ENCODE peak calls at places on chromosomes 12 and 14, in ten cellular contexts. One of them, this sample, is unnamed.

GRCh38 chr14:20327005-20327869 is 5.8 kb downstream of the CCNB1IP1 start:
- DNase-seq in CD8-positive, alpha-beta T cell: no peak
- DNase-seq in spleen: no peak
- DNase-seq in RWPE1: peak; percentile 47
- DNase-seq in GM19239: peak; percentile 30
- DNase-seq in osteocyte: no peak
- DNase-seq in mucosa of gallbladder: peak; percentile 39
- DNase-seq in HFF-Myc: peak; percentile 38
- DNase-seq in NK-92 treated with Interleukin-12 subunit alpha and Interleukin-12 subunit beta, amount 100 ng/mL, for 24 hours: no peak
- DNase-seq in tibial artery: no peak
- DNase-seq in this sample: peak; percentile 68

GRCh38 chr14:68705741-68706283 is 87.1 kb downstream of the ZFP36L1 start:
- DNase-seq in CD8-positive, alpha-beta T cell: no peak
- DNase-seq in spleen: no peak
- DNase-seq in RWPE1: peak; percentile 86
- DNase-seq in GM19239: no peak
- DNase-seq in osteocyte: no peak
- DNase-seq in mucosa of gallbladder: peak; percentile 68
- DNase-seq in HFF-Myc: no peak
- DNase-seq in NK-92 treated with Interleukin-12 subunit alpha and Interleukin-12 subunit beta, amount 100 ng/mL, for 24 hours: no peak
- DNase-seq in tibial artery: no peak
- DNase-seq in this sample: no peak

GRCh38 chr12:128387811-128388422 is 120.9 kb downstream of the TMEM132C start:
- DNase-seq in CD8-positive, alpha-beta T cell: no peak
- DNase-seq in spleen: no peak
- DNase-seq in RWPE1: no peak
- DNase-seq in GM19239: peak; percentile 38
- DNase-seq in osteocyte: peak; percentile 83
- DNase-seq in mucosa of gallbladder: peak; percentile 34
- DNase-seq in HFF-Myc: no peak
- DNase-seq in NK-92 treated with Interleukin-12 subunit alpha and Interleukin-12 subunit beta, amount 100 ng/mL, for 24 hours: peak; percentile 7
- DNase-seq in tibial artery: no peak
- DNase-seq in this sample: no peak

GRCh38 chr14:37197421-37198272 is at the start of gene MIPOL1:
- DNase-seq in CD8-positive, alpha-beta T cell: no peak
- DNase-seq in spleen: peak; percentile 84
- DNase-seq in RWPE1: peak; percentile 81
- DNase-seq in GM19239: no peak
- DNase-seq in osteocyte: peak; percentile 96
- DNase-seq in mucosa of gallbladder: peak; percentile 86
- DNase-seq in HFF-Myc: peak; percentile 27
- DNase-seq in NK-92 treated with Interleukin-12 subunit alpha and Interleukin-12 subunit beta, amount 100 ng/mL, for 24 hours: no peak
- DNase-seq in tibial artery: peak; percentile 73
- DNase-seq in this sample: peak; percentile 74

GRCh38 chr12:13165578-13166120 is 30.9 kb upstream of the EMP1 start:
- DNase-seq in CD8-positive, alpha-beta T cell: peak; percentile 80
- DNase-seq in spleen: peak; percentile 84
- DNase-seq in RWPE1: peak; percentile 91
- DNase-seq in GM19239: no peak
- DNase-seq in osteocyte: no peak
- DNase-seq in mucosa of gallbladder: peak; percentile 75
- DNase-seq in HFF-Myc: peak; percentile 66
- DNase-seq in NK-92 treated with Interleukin-12 subunit alpha and Interleukin-12 subunit beta, amount 100 ng/mL, for 24 hours: peak; percentile 25
- DNase-seq in tibial artery: peak; percentile 80
- DNase-seq in this sample: no peak

GRCh38 chr14:75343914-75344313 is 65.3 kb downstream of the FOS start:
- DNase-seq in CD8-positive, alpha-beta T cell: no peak
- DNase-seq in spleen: no peak
- DNase-seq in RWPE1: no peak
- DNase-seq in GM19239: no peak
- DNase-seq in osteocyte: no peak
- DNase-seq in mucosa of gallbladder: no peak
- DNase-seq in HFF-Myc: no peak
- DNase-seq in NK-92 treated with Interleukin-12 subunit alpha and Interleukin-12 subunit beta, amount 100 ng/mL, for 24 hours: no peak
- DNase-seq in tibial artery: no peak
- DNase-seq in this sample: no peak

GRCh38 chr12:12349711-12350665 is at the start of gene MANSC1:
- DNase-seq in CD8-positive, alpha-beta T cell: peak; percentile 78
- DNase-seq in spleen: peak; percentile 95
- DNase-seq in RWPE1: no peak
- DNase-seq in GM19239: no peak
- DNase-seq in osteocyte: no peak
- DNase-seq in mucosa of gallbladder: peak; percentile 65
- DNase-seq in HFF-Myc: no peak
- DNase-seq in NK-92 treated with Interleukin-12 subunit alpha and Interleukin-12 subunit beta, amount 100 ng/mL, for 24 hours: no peak
- DNase-seq in tibial artery: peak; percentile 49
- DNase-seq in this sample: peak; percentile 30

GRCh38 chr12:124868252-124868965 is 4.7 kb upstream of the SCARB1 start:
- DNase-seq in CD8-positive, alpha-beta T cell: no peak
- DNase-seq in spleen: no peak
- DNase-seq in RWPE1: no peak
- DNase-seq in GM19239: no peak
- DNase-seq in osteocyte: no peak
- DNase-seq in mucosa of gallbladder: no peak
- DNase-seq in HFF-Myc: no peak
- DNase-seq in NK-92 treated with Interleukin-12 subunit alpha and Interleukin-12 subunit beta, amount 100 ng/mL, for 24 hours: no peak
- DNase-seq in tibial artery: no peak
- DNase-seq in this sample: no peak

GRCh38 chr12:126033746-126034145 is 968.5 kb downstream of the AACS start:
- DNase-seq in CD8-positive, alpha-beta T cell: no peak
- DNase-seq in spleen: no peak
- DNase-seq in RWPE1: no peak
- DNase-seq in GM19239: no peak
- DNase-seq in osteocyte: no peak
- DNase-seq in mucosa of gallbladder: peak; percentile 16
- DNase-seq in HFF-Myc: no peak
- DNase-seq in NK-92 treated with Interleukin-12 subunit alpha and Interleukin-12 subunit beta, amount 100 ng/mL, for 24 hours: no peak
- DNase-seq in tibial artery: no peak
- DNase-seq in this sample: no peak

GRCh38 chr12:15882055-15882971 is at the start of gene STRAP:
- DNase-seq in CD8-positive, alpha-beta T cell: peak; percentile 97
- DNase-seq in spleen: peak; percentile 99
- DNase-seq in RWPE1: peak; percentile 88
- DNase-seq in GM19239: peak; percentile 77
- DNase-seq in osteocyte: peak; percentile 97
- DNase-seq in mucosa of gallbladder: peak; percentile 97
- DNase-seq in HFF-Myc: peak; percentile 82
- DNase-seq in NK-92 treated with Interleukin-12 subunit alpha and Interleukin-12 subunit beta, amount 100 ng/mL, for 24 hours: peak; percentile 66
- DNase-seq in tibial artery: peak; percentile 97
- DNase-seq in this sample: peak; percentile 95

GRCh38 chr12:32106517-32107366 is at the start of gene BICD1:
- DNase-seq in CD8-positive, alpha-beta T cell: peak; percentile 81
- DNase-seq in spleen: peak; percentile 93
- DNase-seq in RWPE1: peak; percentile 82
- DNase-seq in GM19239: peak; percentile 66
- DNase-seq in osteocyte: peak; percentile 96
- DNase-seq in mucosa of gallbladder: peak; percentile 90
- DNase-seq in HFF-Myc: no peak
- DNase-seq in NK-92 treated with Interleukin-12 subunit alpha and Interleukin-12 subunit beta, amount 100 ng/mL, for 24 hours: peak; percentile 61
- DNase-seq in tibial artery: peak; percentile 90
- DNase-seq in this sample: peak; percentile 90

GRCh38 chr14:72619071-72619710 is 274.7 kb downstream of the DPF3 start:
- DNase-seq in CD8-positive, alpha-beta T cell: peak; percentile 32
- DNase-seq in spleen: no peak
- DNase-seq in RWPE1: no peak
- DNase-seq in GM19239: no peak
- DNase-seq in osteocyte: peak; percentile 70
- DNase-seq in mucosa of gallbladder: no peak
- DNase-seq in HFF-Myc: no peak
- DNase-seq in NK-92 treated with Interleukin-12 subunit alpha and Interleukin-12 subunit beta, amount 100 ng/mL, for 24 hours: no peak
- DNase-seq in tibial artery: no peak
- DNase-seq in this sample: no peak

GRCh38 chr12:71447691-71448660 is 8.4 kb downstream of the LGR5 start:
- DNase-seq in CD8-positive, alpha-beta T cell: no peak
- DNase-seq in spleen: no peak
- DNase-seq in RWPE1: no peak
- DNase-seq in GM19239: no peak
- DNase-seq in osteocyte: no peak
- DNase-seq in mucosa of gallbladder: no peak
- DNase-seq in HFF-Myc: no peak
- DNase-seq in NK-92 treated with Interleukin-12 subunit alpha and Interleukin-12 subunit beta, amount 100 ng/mL, for 24 hours: no peak
- DNase-seq in tibial artery: no peak
- DNase-seq in this sample: peak; percentile 55

GRCh38 chr12:80936353-80936641 is 1.4 kb downstream of the LIN7A start:
- DNase-seq in CD8-positive, alpha-beta T cell: no peak
- DNase-seq in spleen: no peak
- DNase-seq in RWPE1: no peak
- DNase-seq in GM19239: no peak
- DNase-seq in osteocyte: no peak
- DNase-seq in mucosa of gallbladder: no peak
- DNase-seq in HFF-Myc: no peak
- DNase-seq in NK-92 treated with Interleukin-12 subunit alpha and Interleukin-12 subunit beta, amount 100 ng/mL, for 24 hours: no peak
- DNase-seq in tibial artery: no peak
- DNase-seq in this sample: no peak

GRCh38 chr14:33754264-33754663 is 196.6 kb downstream of the EGLN3 start:
- DNase-seq in CD8-positive, alpha-beta T cell: no peak
- DNase-seq in spleen: no peak
- DNase-seq in RWPE1: no peak
- DNase-seq in GM19239: no peak
- DNase-seq in osteocyte: no peak
- DNase-seq in mucosa of gallbladder: no peak
- DNase-seq in HFF-Myc: no peak
- DNase-seq in NK-92 treated with Interleukin-12 subunit alpha and Interleukin-12 subunit beta, amount 100 ng/mL, for 24 hours: no peak
- DNase-seq in tibial artery: no peak
- DNase-seq in this sample: no peak

GRCh38 chr14:67851785-67852410 is 32.3 kb downstream of the RAD51B start:
- DNase-seq in CD8-positive, alpha-beta T cell: no peak
- DNase-seq in spleen: no peak
- DNase-seq in RWPE1: no peak
- DNase-seq in GM19239: no peak
- DNase-seq in osteocyte: no peak
- DNase-seq in mucosa of gallbladder: no peak
- DNase-seq in HFF-Myc: no peak
- DNase-seq in NK-92 treated with Interleukin-12 subunit alpha and Interleukin-12 subunit beta, amount 100 ng/mL, for 24 hours: no peak
- DNase-seq in tibial artery: no peak
- DNase-seq in this sample: no peak

This sample was measured in hippocampal formation.